ENCODE peak calls at places on chromosomes 12 and 14, in seven cellular contexts. N is transverse colon, E is bronchial epithelial cell, A is testis, G is ovary, Q is cardiac muscle cell, O is IMR-90. K is an unnamed sample.

GRCh38 chr12:81300454-81300853 is 222.6 kb downstream of the ACSS3 start:
- DNase-seq in N (no peak), E (peak; percentile 10), A (no peak), G (no peak), Q (peak; percentile 43), O (no peak), K (no peak)

GRCh38 chr14:51439896-51440295 is 199.8 kb downstream of the TMX1 start:
- DNase-seq in N (no peak), E (no peak), A (no peak), G (no peak), Q (no peak), O (no peak), K (no peak)

GRCh38 chr14:85532570-85532969 is 2.6 kb downstream of the FLRT2 start:
- DNase-seq in N (no peak), E (no peak), A (no peak), G (no peak), Q (no peak), O (no peak), K (no peak)

GRCh38 chr12:132955094-132955932 is 793 bp downstream of the ZNF605 start:
- DNase-seq in N (peak; percentile 19), E (peak; percentile 57), A (peak; percentile 34), G (peak; percentile 56), Q (peak; percentile 45), O (peak; percentile 67), K (peak; percentile 63)

GRCh38 chr12:58105225-58106119 is 164.1 kb downstream of the ATP23 start:
- DNase-seq in N (no peak), E (peak; percentile 16), A (no peak), G (no peak), Q (no peak), O (peak; percentile 7), K (peak; percentile 14)

GRCh38 chr14:33592298-33592697 is 358.6 kb downstream of the EGLN3 start:
- DNase-seq in N (no peak), E (peak; percentile 60), A (no peak), G (no peak), Q (no peak), O (no peak), K (peak; percentile 45)

GRCh38 chr12:94875525-94875924 is 128.0 kb downstream of the NDUFA12 start:
- DNase-seq in N (no peak), E (peak; percentile 69), A (no peak), G (no peak), Q (peak; percentile 13), O (no peak), K (no peak)

GRCh38 chr14:105348169-105348944 is 33.8 kb downstream of the PACS2 start:
- DNase-seq in N (no peak), E (no peak), A (no peak), G (peak; percentile 25), Q (no peak), O (no peak), K (no peak)

GRCh38 chr12:51156366-51156765 is 16.6 kb downstream of the TFCP2 start:
- DNase-seq in N (no peak), E (peak; percentile 34), A (no peak), G (no peak), Q (no peak), O (no peak), K (no peak)

GRCh38 chr12:48542300-48542928 is 17.0 kb downstream of the OR8S1 start:
- DNase-seq in N (peak; percentile 53), E (peak; percentile 22), A (no peak), G (no peak), Q (peak; percentile 27), O (peak; percentile 31), K (peak; percentile 6)

GRCh38 chr14:80629606-80630005 is 311.9 kb downstream of the CEP128 start:
- DNase-seq in N (no peak), E (no peak), A (no peak), G (no peak), Q (no peak), O (peak; percentile 40), K (no peak)

GRCh38 chr12:11875414-11875935 is 195.3 kb upstream of the BCL2L14 start:
- DNase-seq in N (no peak), E (peak; percentile 88), A (no peak), G (no peak), Q (no peak), O (no peak), K (no peak)

GRCh38 chr14:35400707-35401421 is 3.7 kb downstream of the NFKBIA start:
- DNase-seq in N (peak; percentile 33), E (peak; percentile 68), A (no peak), G (no peak), Q (no peak), O (no peak), K (no peak)

DNA sequence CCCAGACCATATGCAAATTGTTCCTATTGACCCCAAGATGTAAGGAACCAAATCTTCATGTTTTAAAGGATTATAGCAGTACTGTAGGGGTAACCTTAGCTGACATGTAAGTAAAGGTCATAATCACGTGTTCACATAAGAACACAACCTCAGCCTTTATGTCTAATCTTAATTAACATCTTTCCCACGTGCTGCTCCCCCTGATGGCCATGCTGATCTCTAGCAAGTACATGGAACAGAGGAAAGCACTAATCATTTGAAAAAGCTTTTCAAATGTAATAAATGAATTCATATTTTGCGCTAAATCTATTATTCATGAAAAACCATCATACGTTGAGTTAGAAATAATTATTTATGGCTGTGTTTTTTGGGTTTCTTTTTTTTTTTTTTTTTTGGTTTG is 30.5 kb upstream of the ITPR2 start:
- DNase-seq in N (no peak), E (peak; percentile 28), A (no peak), G (no peak), Q (no peak), O (peak; percentile 13), K (no peak)
- TF ChIP-seq CTCF in N (no peak), E (peak; percentile 39), A (no peak), G (no peak), Q (peak; percentile 31), O (peak; percentile 35), K (peak; percentile 64)

GRCh38 chr12:114902665-114903393 is 218.9 kb upstream of the TBX3 start:
- DNase-seq in N (no peak), E (no peak), A (no peak), G (no peak), Q (no peak), O (peak; percentile 96), K (peak; percentile 45)
- H3K27me3 ChIP-seq in N (no peaks in the 10 kb centered on the region), E (no peaks in the 10 kb centered on the region), A (no peaks in the 10 kb centered on the region), G (no peaks in the 10 kb centered on the region), Q (no peaks in the 10 kb centered on the region), O (no peaks in the 10 kb centered on the region), K (no peaks in the 10 kb centered on the region)

GRCh38 chr12:103771466-103771865 is 69.6 kb downstream of the NT5DC3 start:
- DNase-seq in N (peak; percentile 17), E (peak; percentile 14), A (peak; percentile 47), G (peak; percentile 29), Q (peak; percentile 65), O (peak; percentile 44), K (peak; percentile 41)
- TF ChIP-seq CTCF in N (peak; percentile 16), E (peak; percentile 57), A (peak; percentile 15), G (no peak), Q (peak; percentile 69), O (peak; percentile 72), K (peak; percentile 87)

GRCh38 chr12:107845980-107846659 is 71.6 kb downstream of the ASCL4 start:
- DNase-seq in N (no peak), E (peak; percentile 65), A (no peak), G (no peak), Q (no peak), O (no peak), K (no peak)
- H3K27me3 ChIP-seq in N (peaks cover 87% of the 10 kb centered on the region), E (peaks cover 21% of the 10 kb centered on the region), A (no peaks in the 10 kb centered on the region), G (no peaks in the 10 kb centered on the region), Q (peaks cover 95% of the 10 kb centered on the region), O (peaks cover 36% of the 10 kb centered on the region), K (peaks cover 51% of the 10 kb centered on the region)

DNA sequence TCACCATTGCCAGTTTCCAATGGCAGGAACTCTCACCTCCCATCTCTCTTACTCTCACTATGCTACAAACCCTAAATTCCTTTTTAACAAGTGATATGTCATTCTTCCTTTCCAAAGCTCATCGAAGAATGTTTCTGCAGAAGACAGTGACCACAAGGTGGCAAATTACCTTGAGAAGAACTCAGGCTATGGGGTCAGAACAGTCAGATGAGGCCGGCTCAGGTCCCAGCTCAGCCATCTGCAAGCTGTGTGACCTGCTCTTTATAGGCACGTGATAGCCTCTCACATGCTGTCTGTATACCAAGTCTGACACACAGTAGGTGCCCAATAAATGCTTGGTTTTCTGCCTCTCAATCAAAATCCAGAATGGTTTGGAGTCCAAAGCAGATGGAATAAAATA is 80.7 kb downstream of the FOXN3 start:
- DNase-seq in N (no peak), E (no peak), A (no peak), G (no peak), Q (no peak), O (no peak), K (no peak)
- TF ChIP-seq CTCF in N (no peak), E (no peak), A (no peak), G (no peak), Q (no peak), O (no peak), K (no peak)

DNA sequence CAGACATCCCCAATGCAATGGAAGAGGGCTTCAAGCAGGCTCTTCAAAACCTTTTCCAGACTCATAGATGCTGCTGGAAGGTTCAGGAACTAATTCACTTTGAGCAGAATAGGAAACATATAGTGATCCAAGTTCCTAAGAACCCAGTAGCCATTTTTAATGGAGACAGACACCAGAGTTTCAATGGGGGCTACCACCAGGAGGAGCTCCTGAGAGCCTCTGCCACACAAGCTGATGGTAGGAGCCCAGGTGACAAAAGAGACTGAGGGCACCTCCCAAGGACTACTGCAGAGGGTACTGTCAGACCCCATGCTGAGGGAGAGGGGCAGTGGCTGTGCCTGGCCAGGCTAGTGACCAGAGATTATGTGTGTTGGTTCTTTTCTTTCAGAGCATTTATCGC is 45.9 kb downstream of the IFNG start:
- DNase-seq in N (peak; percentile 22), E (no peak), A (no peak), G (no peak), Q (no peak), O (no peak), K (no peak)
- H3K27me3 ChIP-seq in N (no peaks in the 10 kb centered on the region), E (no peaks in the 10 kb centered on the region), A (no peaks in the 10 kb centered on the region), G (no peaks in the 10 kb centered on the region), Q (no peaks in the 10 kb centered on the region), O (no peaks in the 10 kb centered on the region), K (peaks cover 5% of the 10 kb centered on the region)

DNA sequence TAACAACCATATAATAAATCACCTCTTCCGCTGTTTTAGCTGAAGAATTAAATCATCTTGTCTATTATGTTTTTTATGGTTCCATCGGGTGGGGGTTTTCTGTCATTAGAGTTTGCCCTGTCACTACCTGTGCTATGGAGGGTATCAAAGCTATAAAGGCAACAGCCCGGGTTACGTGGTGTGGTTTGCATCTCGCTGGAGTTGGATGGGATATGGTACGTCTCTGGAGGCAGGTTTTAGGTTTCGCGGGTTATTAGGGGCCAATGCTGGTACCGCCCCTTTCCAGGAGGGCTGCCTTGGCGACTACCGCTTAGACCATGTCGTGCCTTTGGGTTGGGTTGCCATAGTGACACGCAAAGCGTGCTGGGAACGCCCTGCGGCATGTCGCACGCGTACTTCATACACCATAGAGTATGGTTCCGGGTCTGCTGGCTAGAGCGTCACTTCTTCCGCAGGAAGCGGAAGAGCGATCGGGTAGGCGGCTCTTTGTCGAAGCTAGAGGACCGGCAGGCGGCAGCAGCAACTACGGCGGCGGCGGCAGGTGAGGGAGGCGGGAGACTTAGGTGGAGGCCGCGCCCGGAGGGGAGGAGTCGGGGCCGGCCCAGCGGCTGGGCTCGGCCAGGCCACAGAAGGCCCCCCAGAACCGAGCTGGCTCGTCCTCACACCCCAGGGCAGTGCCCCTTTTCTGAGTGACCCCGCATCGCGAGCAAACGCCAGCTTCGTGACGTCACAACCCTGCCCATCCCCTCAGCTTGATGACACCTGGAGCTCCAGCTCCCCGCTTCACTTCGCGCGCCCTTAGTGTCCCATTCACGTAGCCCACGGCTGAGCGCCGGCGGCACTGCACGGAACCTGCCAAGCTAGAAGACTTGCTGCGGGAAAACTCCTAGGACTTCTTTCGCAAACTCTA is at the start of gene ZC3H10:
- DNase-seq in N (peak; percentile 99), E (peak; percentile 99), A (peak; percentile 99), G (peak; percentile 98), Q (peak; percentile 99), O (peak; percentile 100), K (peak; percentile 99)
- TF ChIP-seq CTCF in N (no peak), E (peak; percentile 69), A (peak; percentile 61), G (peak; percentile 83), Q (peak; percentile 59), O (peak; percentile 58), K (peak; percentile 61)